ENCODE peak calls at places on chromosomes 2 and 18, in nine cellular contexts. One of them, this sample, is unnamed.
A peak's percentile ranks its signal among the peaks of the same experiment; 100 is the strongest.

GRCh38 chr2:30629866-30630265 is 177.4 kb downstream of the CAPN13 start:
- DNase-seq in T-helper 1 cell: no peak
- DNase-seq in iris pigment epithelial cell: peak; percentile 87
- DNase-seq in tibial artery: no peak
- DNase-seq in GM23248: peak; percentile 59
- DNase-seq in H4: no peak
- DNase-seq in mucosa of descending colon: no peak
- DNase-seq in NCI-H1092 treated with DMSO at 0.1 percent for 48 hours: no peak
- DNase-seq in hippocampal formation: no peak
- DNase-seq in this sample: no peak

GRCh38 chr18:59660976-59661743 is 36.1 kb downstream of the CCBE1 start:
- DNase-seq in T-helper 1 cell: no peak
- DNase-seq in iris pigment epithelial cell: peak; percentile 76
- DNase-seq in tibial artery: no peak
- DNase-seq in GM23248: peak; percentile 49
- DNase-seq in H4: no peak
- DNase-seq in mucosa of descending colon: no peak
- DNase-seq in NCI-H1092 treated with DMSO at 0.1 percent for 48 hours: no peak
- DNase-seq in hippocampal formation: no peak
- DNase-seq in this sample: no peak

GRCh38 chr2:230798769-230799399 is 65.9 kb upstream of the ITM2C start:
- DNase-seq in T-helper 1 cell: no peak
- DNase-seq in iris pigment epithelial cell: peak; percentile 57
- DNase-seq in tibial artery: no peak
- DNase-seq in GM23248: peak; percentile 77
- DNase-seq in H4: peak; percentile 51
- DNase-seq in mucosa of descending colon: peak; percentile 65
- DNase-seq in NCI-H1092 treated with DMSO at 0.1 percent for 48 hours: peak; percentile 15
- DNase-seq in hippocampal formation: no peak
- DNase-seq in this sample: peak; percentile 38

GRCh38 chr18:31830686-31831085 is 70.0 kb upstream of the SLC25A52 start:
- DNase-seq in T-helper 1 cell: no peak
- DNase-seq in iris pigment epithelial cell: no peak
- DNase-seq in tibial artery: no peak
- DNase-seq in GM23248: no peak
- DNase-seq in H4: no peak
- DNase-seq in mucosa of descending colon: no peak
- DNase-seq in NCI-H1092 treated with DMSO at 0.1 percent for 48 hours: no peak
- DNase-seq in hippocampal formation: no peak
- DNase-seq in this sample: no peak

GRCh38 chr2:201680743-201681142 is 17.7 kb downstream of the MPP4 start:
- DNase-seq in T-helper 1 cell: no peak
- DNase-seq in iris pigment epithelial cell: peak; percentile 6
- DNase-seq in tibial artery: no peak
- DNase-seq in GM23248: peak; percentile 7
- DNase-seq in H4: peak; percentile 18
- DNase-seq in mucosa of descending colon: no peak
- DNase-seq in NCI-H1092 treated with DMSO at 0.1 percent for 48 hours: no peak
- DNase-seq in hippocampal formation: no peak
- DNase-seq in this sample: peak; percentile 81

GRCh38 chr2:9373047-9373446 is 50.3 kb downstream of the ITGB1BP1 start:
- DNase-seq in T-helper 1 cell: no peak
- DNase-seq in iris pigment epithelial cell: no peak
- DNase-seq in tibial artery: no peak
- DNase-seq in GM23248: no peak
- DNase-seq in H4: no peak
- DNase-seq in mucosa of descending colon: no peak
- DNase-seq in NCI-H1092 treated with DMSO at 0.1 percent for 48 hours: peak; percentile 56
- DNase-seq in hippocampal formation: no peak
- DNase-seq in this sample: no peak

GRCh38 chr2:20675701-20676352 is 8.9 kb downstream of the GDF7 start:
- DNase-seq in T-helper 1 cell: no peak
- DNase-seq in iris pigment epithelial cell: no peak
- DNase-seq in tibial artery: no peak
- DNase-seq in GM23248: peak; percentile 47
- DNase-seq in H4: peak; percentile 17
- DNase-seq in mucosa of descending colon: peak; percentile 71
- DNase-seq in NCI-H1092 treated with DMSO at 0.1 percent for 48 hours: no peak
- DNase-seq in hippocampal formation: no peak
- DNase-seq in this sample: peak; percentile 79

GRCh38 chr2:187552959-187553681 is 1.1 kb downstream of the TFPI start:
- DNase-seq in T-helper 1 cell: no peak
- DNase-seq in iris pigment epithelial cell: peak; percentile 88
- DNase-seq in tibial artery: no peak
- DNase-seq in GM23248: peak; percentile 83
- DNase-seq in H4: peak; percentile 74
- DNase-seq in mucosa of descending colon: no peak
- DNase-seq in NCI-H1092 treated with DMSO at 0.1 percent for 48 hours: no peak
- DNase-seq in hippocampal formation: no peak
- DNase-seq in this sample: no peak

GRCh38 chr2:11234309-11234708 is 79.0 kb downstream of the SLC66A3 start:
- DNase-seq in T-helper 1 cell: no peak
- DNase-seq in iris pigment epithelial cell: peak; percentile 11
- DNase-seq in tibial artery: no peak
- DNase-seq in GM23248: peak; percentile 46
- DNase-seq in H4: no peak
- DNase-seq in mucosa of descending colon: no peak
- DNase-seq in NCI-H1092 treated with DMSO at 0.1 percent for 48 hours: no peak
- DNase-seq in hippocampal formation: no peak
- DNase-seq in this sample: no peak

GRCh38 chr2:226977775-226978190 is 141.9 kb downstream of the RHBDD1 start:
- DNase-seq in T-helper 1 cell: no peak
- DNase-seq in iris pigment epithelial cell: peak; percentile 82
- DNase-seq in tibial artery: no peak
- DNase-seq in GM23248: peak; percentile 64
- DNase-seq in H4: peak; percentile 25
- DNase-seq in mucosa of descending colon: no peak
- DNase-seq in NCI-H1092 treated with DMSO at 0.1 percent for 48 hours: peak; percentile 10
- DNase-seq in hippocampal formation: no peak
- DNase-seq in this sample: no peak

GRCh38 chr2:229798446-229799147 is 84.2 kb upstream of the DNER start:
- DNase-seq in T-helper 1 cell: no peak
- DNase-seq in iris pigment epithelial cell: no peak
- DNase-seq in tibial artery: no peak
- DNase-seq in GM23248: no peak
- DNase-seq in H4: no peak
- DNase-seq in mucosa of descending colon: no peak
- DNase-seq in NCI-H1092 treated with DMSO at 0.1 percent for 48 hours: no peak
- DNase-seq in hippocampal formation: no peak
- DNase-seq in this sample: no peak

GRCh38 chr2:131657895-131658768 is 130.4 kb downstream of the CCDC74A start:
- DNase-seq in T-helper 1 cell: no peak
- DNase-seq in iris pigment epithelial cell: no peak
- DNase-seq in tibial artery: no peak
- DNase-seq in GM23248: no peak
- DNase-seq in H4: no peak
- DNase-seq in mucosa of descending colon: no peak
- DNase-seq in NCI-H1092 treated with DMSO at 0.1 percent for 48 hours: no peak
- DNase-seq in hippocampal formation: no peak
- DNase-seq in this sample: no peak

GRCh38 chr2:128306081-128306930 is 12.4 kb downstream of the HS6ST1 start:
- DNase-seq in T-helper 1 cell: no peak
- DNase-seq in iris pigment epithelial cell: peak; percentile 98
- DNase-seq in tibial artery: no peak
- DNase-seq in GM23248: peak; percentile 91
- DNase-seq in H4: peak; percentile 99
- DNase-seq in mucosa of descending colon: peak; percentile 62
- DNase-seq in NCI-H1092 treated with DMSO at 0.1 percent for 48 hours: peak; percentile 75
- DNase-seq in hippocampal formation: no peak
- DNase-seq in this sample: peak; percentile 91

GRCh38 chr2:83191316-83191715 is 1267.8 kb downstream of the SUCLG1 start:
- DNase-seq in T-helper 1 cell: no peak
- DNase-seq in iris pigment epithelial cell: peak; percentile 22
- DNase-seq in tibial artery: no peak
- DNase-seq in GM23248: no peak
- DNase-seq in H4: no peak
- DNase-seq in mucosa of descending colon: no peak
- DNase-seq in NCI-H1092 treated with DMSO at 0.1 percent for 48 hours: no peak
- DNase-seq in hippocampal formation: no peak
- DNase-seq in this sample: no peak